ENCODE peak calls at places on chromosomes 4 and X, in seven cellular contexts. E is nucleus accumbens, V is iris pigment epithelial cell, F is pancreas, K is thyroid gland, U is hippocampal formation, I is germinal center. D is an unnamed sample.

GRCh38 chr4:24278693-24279092 is 305.7 kb downstream of the DHX15 start:
- DNase-seq in E (no peak), V (no peak), F (no peak), K (no peak), U (no peak), I (no peak), D (no peak)

GRCh38 chr4:91826186-91826585 is 477.6 kb upstream of the GRID2 start:
- DNase-seq in E (no peak), V (peak; percentile 31), F (no peak), K (no peak), U (no peak), I (no peak), D (no peak)

GRCh38 chr4:176222149-176222548 is 26.8 kb upstream of the SPATA4 start:
- DNase-seq in E (no peak), V (no peak), F (no peak), K (no peak), U (no peak), I (no peak), D (no peak)

GRCh38 chr4:91734682-91735081 is 569.1 kb upstream of the GRID2 start:
- DNase-seq in E (no peak), V (no peak), F (no peak), K (no peak), U (no peak), I (no peak), D (no peak)

GRCh38 chrX:51747671-51748070 is 4.4 kb downstream of the GSPT2 start:
- DNase-seq in E (no peak), V (no peak), F (no peak), K (no peak), U (no peak), I (no peak), D (no peak)

GRCh38 chrX:22323541-22323940 is 50.8 kb downstream of the CBLL2 start:
- DNase-seq in E (no peak), V (peak; percentile 78), F (no peak), K (no peak), U (no peak), I (no peak), D (no peak)

GRCh38 chrX:20217279-20217678 is 49.4 kb downstream of the RPS6KA3 start:
- DNase-seq in E (no peak), V (peak; percentile 79), F (no peak), K (no peak), U (no peak), I (no peak), D (no peak)

GRCh38 chr4:5894266-5894665 is 1.4 kb upstream of the CRMP1 start:
- DNase-seq in E (no peak), V (no peak), F (no peak), K (no peak), U (no peak), I (no peak), D (no peak)

GRCh38 chr4:146072381-146072780 is 103.1 kb upstream of the LSM6 start:
- DNase-seq in E (no peak), V (peak; percentile 37), F (no peak), K (no peak), U (no peak), I (no peak), D (no peak)

GRCh38 chr4:112942077-112942476 is 107.4 kb upstream of the ANK2 start:
- DNase-seq in E (no peak), V (no peak), F (no peak), K (no peak), U (peak; percentile 14), I (no peak), D (no peak)

GRCh38 chrX:13001961-13002671 is 27.2 kb downstream of the TMSB4X start:
- DNase-seq in E (no peak), V (no peak), F (no peak), K (no peak), U (no peak), I (no peak), D (no peak)

GRCh38 chr4:115938764-115939443 is 825.5 kb upstream of the NDST4 start:
- DNase-seq in E (no peak), V (no peak), F (no peak), K (no peak), U (no peak), I (no peak), D (no peak)

GRCh38 chr4:53987761-53988171 is 76.6 kb downstream of the CHIC2 start:
- DNase-seq in E (no peak), V (peak; percentile 77), F (no peak), K (no peak), U (no peak), I (no peak), D (no peak)

GRCh38 chr4:116427666-116428065 is 657.7 kb downstream of the TRAM1L1 start:
- DNase-seq in E (no peak), V (no peak), F (no peak), K (no peak), U (no peak), I (no peak), D (no peak)

GRCh38 chrX:44432641-44433040 is 89.2 kb upstream of the EFHC2 start:
- DNase-seq in E (no peak), V (no peak), F (no peak), K (no peak), U (no peak), I (no peak), D (no peak)

GRCh38 chr4:52016985-52017384 is 3.2 kb downstream of the LRRC66 start:
- DNase-seq in E (no peak), V (no peak), F (no peak), K (no peak), U (no peak), I (no peak), D (no peak)

GRCh38 chrX:48458711-48459110 is 11.3 kb downstream of the SLC38A5 start:
- DNase-seq in E (no peak), V (no peak), F (no peak), K (no peak), U (no peak), I (peak; percentile 0), D (no peak)

GRCh38 chr4:91961504-91961903 is 342.3 kb upstream of the GRID2 start:
- DNase-seq in E (no peak), V (peak; percentile 8), F (no peak), K (no peak), U (no peak), I (no peak), D (no peak)

GRCh38 chrX:99301990-99302389 is 1108.1 kb downstream of the PCDH19 start:
- DNase-seq in E (no peak), V (no peak), F (no peak), K (no peak), U (no peak), I (no peak), D (no peak)

GRCh38 chrX:110178179-110178865 is 139.6 kb downstream of the AMMECR1 start:
- DNase-seq in E (no peak), V (no peak), F (no peak), K (no peak), U (no peak), I (no peak), D (no peak)

GRCh38 chr4:105587851-105588250 is 35.4 kb downstream of the ARHGEF38 start:
- DNase-seq in E (no peak), V (no peak), F (no peak), K (no peak), U (no peak), I (no peak), D (no peak)

GRCh38 chr4:54779797-54780196 is 122.0 kb downstream of the KIT start:
- DNase-seq in E (no peak), V (no peak), F (no peak), K (no peak), U (no peak), I (no peak), D (no peak)

GRCh38 chr4:121784975-121785374 is 16.1 kb upstream of the EXOSC9 start:
- DNase-seq in E (no peak), V (peak; percentile 99), F (no peak), K (no peak), U (no peak), I (no peak), D (no peak)

GRCh38 chr4:125961626-125962025 is 646.9 kb downstream of the FAT4 start:
- DNase-seq in E (no peak), V (no peak), F (peak; percentile 21), K (no peak), U (no peak), I (no peak), D (no peak)

GRCh38 chr4:93731448-93731847 is 97.1 kb upstream of the ATOH1 start:
- DNase-seq in E (no peak), V (peak; percentile 2), F (no peak), K (no peak), U (no peak), I (no peak), D (no peak)

GRCh38 chrX:15947648-15948317 is 93.2 kb upstream of the AP1S2 start:
- DNase-seq in E (no peak), V (peak; percentile 55), F (no peak), K (no peak), U (no peak), I (no peak), D (no peak)

GRCh38 chr4:184851200-184851541 is 25.4 kb upstream of the ACSL1 start:
- DNase-seq in E (no peak), V (peak; percentile 68), F (no peak), K (no peak), U (no peak), I (peak; percentile 58), D (no peak)